ENCODE peak calls at places on chromosomes 6 and 20, in four cellular contexts. N is WTC11, A is K562, W is HepG2. D is an unnamed sample.

GRCh38 chr20:63941282-63942060 is 14.7 kb downstream of the UCKL1 start:
- DNase-seq in N (peak), A (peak), W (no peak), D (no peak)

GRCh38 chr6:158471339-158471738 is 88.6 kb upstream of the TMEM181 start:
- DNase-seq in N (no peak), A (no peak), W (no peak), D (no peak)

GRCh38 chr6:16438677-16439615 is 200.6 kb downstream of the GMPR start:
- DNase-seq in N (no peak), A (peak), W (no peak), D (peak)

GRCh38 chr20:50450961-50451752 is 59.0 kb upstream of the PTPN1 start:
- DNase-seq in N (peak), A (no peak), W (peak), D (peak)

GRCh38 chr6:111781055-111781708 is 92.1 kb downstream of the FYN start:
- DNase-seq in N (no peak), A (peak), W (no peak), D (no peak)

GRCh38 chr20:43287637-43288036 is 97.9 kb upstream of the PTPRT start:
- DNase-seq in N (no peak), A (no peak), W (no peak), D (no peak)

GRCh38 chr6:109187399-109188114 is 92.2 kb downstream of the CEP57L1 start:
- DNase-seq in N (peak), A (peak), W (peak), D (peak)

GRCh38 chr20:54017846-54018245 is 52.5 kb downstream of the BCAS1 start:
- DNase-seq in N (no peak), A (no peak), W (no peak), D (no peak)

GRCh38 chr20:58855506-58856314 is 3.2 kb downstream of the GNAS start:
- DNase-seq in N (no peak), A (no peak), W (no peak), D (no peak)

GRCh38 chr6:149473080-149474052 is 11.4 kb downstream of the ZC3H12D start:
- DNase-seq in N (no peak), A (no peak), W (peak), D (peak)

GRCh38 chr20:2387180-2387577 is 6.5 kb downstream of the TGM6 start:
- DNase-seq in N (peak), A (peak), W (peak), D (peak)

GRCh38 chr6:19805146-19805515 is 32.0 kb upstream of the ID4 start:
- DNase-seq in N (no peak), A (no peak), W (peak), D (no peak)

GRCh38 chr20:52410182-52410647 is 218.6 kb upstream of the ZFP64 start:
- DNase-seq in N (no peak), A (peak), W (no peak), D (no peak)

GRCh38 chr20:20568604-20569205 is 143.7 kb downstream of the RALGAPA2 start:
- DNase-seq in N (peak), A (peak), W (peak), D (peak)

GRCh38 chr20:24699321-24700165 is 230.1 kb downstream of the SYNDIG1 start:
- DNase-seq in N (no peak), A (no peak), W (no peak), D (no peak)

GRCh38 chr20:49579874-49580817 is 12.2 kb upstream of the PTGIS start:
- DNase-seq in N (no peak), A (no peak), W (peak), D (no peak)

GRCh38 chr6:47254051-47254450 is 55.7 kb downstream of the TNFRSF21 start:
- DNase-seq in N (no peak), A (no peak), W (no peak), D (no peak)

GRCh38 chr6:111030008-111031006 is 48.5 kb downstream of the RPF2 start:
- DNase-seq in N (no peak), A (no peak), W (no peak), D (no peak)

GRCh38 chr6:130843575-130844320 is 16.5 kb downstream of the SMLR1 start:
- DNase-seq in N (no peak), A (peak), W (peak), D (peak)

GRCh38 chr6:45576648-45577624 is 199.2 kb upstream of the SUPT3H start:
- DNase-seq in N (no peak), A (no peak), W (no peak), D (no peak)

GRCh38 chr20:53925651-53926401 is 144.6 kb downstream of the BCAS1 start:
- DNase-seq in N (no peak), A (no peak), W (no peak), D (no peak)

GRCh38 chr6:122610690-122611455 is 668 bp downstream of the PKIB start:
- DNase-seq in N (peak), A (no peak), W (peak), D (peak)

GRCh38 chr20:50680106-50680960 is 11.0 kb downstream of the RIPOR3 start:
- DNase-seq in N (no peak), A (no peak), W (peak), D (no peak)

GRCh38 chr20:21515300-21516179 is 1.7 kb upstream of the NKX2-2 start:
- DNase-seq in N (peak), A (no peak), W (no peak), D (no peak)

GRCh38 chr6:166056637-166057036 is 111.0 kb downstream of the TBXT start:
- DNase-seq in N (no peak), A (no peak), W (no peak), D (no peak)

GRCh38 chr6:11459002-11459658 is 78.4 kb upstream of the TMEM170B start:
- DNase-seq in N (no peak), A (no peak), W (no peak), D (no peak)

GRCh38 chr20:41154436-41155176 is 17.3 kb downstream of the PLCG1 start:
- DNase-seq in N (no peak), A (no peak), W (no peak), D (no peak)

GRCh38 chr6:28218312-28219248 is 6.5 kb upstream of the ZSCAN9 start:
- DNase-seq in N (peak), A (peak), W (peak), D (peak)

GRCh38 chr6:149884215-149884614 is 13.7 kb downstream of the RAET1E start:
- DNase-seq in N (peak), A (no peak), W (no peak), D (no peak)

GRCh38 chr6:101458341-101458740 is 64.8 kb downstream of the GRIK2 start:
- DNase-seq in N (no peak), A (no peak), W (no peak), D (no peak)

GRCh38 chr6:125356888-125357287 is 55.1 kb upstream of the HDDC2 start:
- DNase-seq in N (peak), A (no peak), W (no peak), D (no peak)

GRCh38 chr6:89602713-89603112 is 35.8 kb downstream of the LYRM2 start:
- DNase-seq in N (no peak), A (no peak), W (no peak), D (no peak)

GRCh38 chr6:6796818-6797217 is 208.3 kb downstream of the LY86 start:
- DNase-seq in N (no peak), A (no peak), W (no peak), D (no peak)

GRCh38 chr6:44201200-44201599 is 15.5 kb upstream of the MYMX start:
- DNase-seq in N (no peak), A (peak), W (no peak), D (no peak)

GRCh38 chr6:44202972-44203750 is 13.6 kb upstream of the MYMX start:
- DNase-seq in N (no peak), A (no peak), W (no peak), D (no peak)

GRCh38 chr6:44202332-44202971 is 14.3 kb upstream of the MYMX start:
- DNase-seq in N (peak), A (no peak), W (no peak), D (no peak)

GRCh38 chr6:44199883-44200282 is 16.8 kb upstream of the MYMX start:
- DNase-seq in N (no peak), A (no peak), W (no peak), D (no peak)

DNA sequence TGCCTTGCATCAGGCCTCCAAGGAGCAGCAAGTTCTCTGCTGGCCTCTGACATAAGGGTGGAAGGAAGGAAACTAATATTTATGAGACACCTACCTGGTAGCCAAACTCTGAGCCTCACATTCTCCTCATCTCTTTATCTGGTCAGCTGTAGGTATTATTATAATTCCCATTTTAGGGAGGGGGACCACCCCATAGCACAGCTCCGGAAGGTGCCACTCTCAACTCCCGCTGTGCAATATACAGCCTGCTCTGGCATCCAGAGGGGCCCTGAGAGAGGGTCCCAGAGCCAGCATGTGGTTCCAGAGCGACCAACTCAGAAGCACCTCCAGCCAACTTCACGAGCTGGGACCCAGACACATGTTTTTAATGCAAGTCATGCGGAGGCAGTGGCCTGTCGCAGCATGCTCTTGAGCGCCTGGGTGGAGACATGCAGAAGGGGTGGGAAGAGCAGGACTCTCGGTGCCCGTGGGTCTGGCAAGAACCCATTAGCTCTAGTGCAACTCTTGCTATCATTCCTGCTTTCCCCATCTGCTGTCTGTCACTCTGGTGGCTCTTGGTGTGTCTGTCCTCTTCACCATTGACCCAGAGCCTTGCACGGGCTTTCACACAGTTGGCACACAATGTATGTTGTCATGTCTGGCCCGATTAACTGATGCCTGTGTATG is 15.0 kb upstream of the MYMX start:
- DNase-seq in N (no peak), A (peak), W (no peak), D (no peak)
- TF ChIP-seq NR3C1 in N (no peak), A (no peak), W (no peak), D (no peak)

GRCh38 chr20:62888406-62888805 is 26.8 kb upstream of the TCFL5 start:
- DNase-seq in N (no peak), A (no peak), W (no peak), D (no peak)
- TF ChIP-seq USF2 in N (no peak), A (no peak), W (no peak), D (no peak)

GRCh38 chr6:63351995-63352586 is 32.3 kb upstream of the LGSN start:
- DNase-seq in N (no peak), A (no peak), W (peak), D (no peak)

GRCh38 chr6:63349401-63349800 is 29.6 kb upstream of the LGSN start:
- DNase-seq in N (no peak), A (no peak), W (no peak), D (no peak)

GRCh38 chr6:63353282-63353630 is 33.5 kb upstream of the LGSN start:
- DNase-seq in N (no peak), A (no peak), W (no peak), D (no peak)

GRCh38 chr6:63355632-63356031 is 35.8 kb upstream of the LGSN start:
- DNase-seq in N (no peak), A (no peak), W (no peak), D (no peak)

GRCh38 chr6:63352587-63353281 is 33.0 kb upstream of the LGSN start:
- DNase-seq in N (no peak), A (no peak), W (peak), D (no peak)
- TF ChIP-seq NR3C1 in N (no peak), A (no peak), W (no peak), D (no peak)

GRCh38 chr6:2635911-2636310 is 114.8 kb downstream of the MYLK4 start:
- DNase-seq in N (no peak), A (no peak), W (no peak), D (no peak)
- TF ChIP-seq USF2 in N (no peak), A (no peak), W (no peak), D (no peak)

GRCh38 chr6:40171343-40171742 is 237.1 kb upstream of the MOCS1 start:
- DNase-seq in N (no peak), A (no peak), W (no peak), D (no peak)
- TF ChIP-seq NR3C1 in N (no peak), A (no peak), W (no peak), D (no peak)

D was measured in A549.